ENCODE peak calls at places on chromosome 9, in nine cellular contexts. One of them, this sample, is unnamed.

GRCh38 chr9:2473691-2474090 is 147.9 kb upstream of the VLDLR start:
- DNase-seq in H7: no peak
- DNase-seq in RCC 7860: no peak
- DNase-seq in left cardiac atrium: no peak
- DNase-seq in GM19239: no peak
- DNase-seq in omental fat pad: no peak
- DNase-seq in trophoblast cell: peak
- DNase-seq in activated T-helper 1 cell treated with anti-CD3 and anti-CD28 coated beads, Interleukin-2, amount 50 U/mL, for 16 hours: no peak
- DNase-seq in breast epithelium: no peak
- DNase-seq in this sample: no peak

GRCh38 chr9:105064248-105065118 is 136.5 kb upstream of the ABCA1 start:
- DNase-seq in RCC 7860: peak
- DNase-seq in omental fat pad: peak
- DNase-seq in trophoblast cell: peak
- DNase-seq in breast epithelium: peak
- DNase-seq in H7: peak
- DNase-seq in left cardiac atrium: peak
- DNase-seq in activated T-helper 1 cell treated with anti-CD3 and anti-CD28 coated beads, Interleukin-2, amount 50 U/mL, for 16 hours: no peak
- DNase-seq in GM19239: no peak
- DNase-seq in this sample: peak

GRCh38 chr9:88953401-88954029 is 37.8 kb upstream of the S1PR3 start:
- DNase-seq in omental fat pad: no peak
- DNase-seq in activated T-helper 1 cell treated with anti-CD3 and anti-CD28 coated beads, Interleukin-2, amount 50 U/mL, for 16 hours: no peak
- DNase-seq in left cardiac atrium: no peak
- DNase-seq in trophoblast cell: no peak
- DNase-seq in H7: no peak
- DNase-seq in GM19239: no peak
- DNase-seq in breast epithelium: no peak
- DNase-seq in RCC 7860: no peak
- DNase-seq in this sample: no peak

GRCh38 chr9:105416840-105417239 is 31.0 kb upstream of the FSD1L start:
- DNase-seq in RCC 7860: no peak
- DNase-seq in H7: no peak
- DNase-seq in trophoblast cell: no peak
- DNase-seq in left cardiac atrium: no peak
- DNase-seq in omental fat pad: no peak
- DNase-seq in breast epithelium: no peak
- DNase-seq in activated T-helper 1 cell treated with anti-CD3 and anti-CD28 coated beads, Interleukin-2, amount 50 U/mL, for 16 hours: no peak
- DNase-seq in GM19239: no peak
- DNase-seq in this sample: no peak

GRCh38 chr9:101791938-101792337 is 53.5 kb upstream of the GRIN3A start:
- DNase-seq in GM19239: no peak
- DNase-seq in left cardiac atrium: no peak
- DNase-seq in breast epithelium: no peak
- DNase-seq in omental fat pad: no peak
- DNase-seq in RCC 7860: no peak
- DNase-seq in activated T-helper 1 cell treated with anti-CD3 and anti-CD28 coated beads, Interleukin-2, amount 50 U/mL, for 16 hours: no peak
- DNase-seq in trophoblast cell: no peak
- DNase-seq in H7: peak
- DNase-seq in this sample: no peak

GRCh38 chr9:127955294-127956015 is 17.8 kb upstream of the DPM2 start:
- DNase-seq in H7: peak
- DNase-seq in breast epithelium: peak
- DNase-seq in trophoblast cell: peak
- DNase-seq in omental fat pad: no peak
- DNase-seq in left cardiac atrium: no peak
- DNase-seq in activated T-helper 1 cell treated with anti-CD3 and anti-CD28 coated beads, Interleukin-2, amount 50 U/mL, for 16 hours: peak
- DNase-seq in RCC 7860: peak
- DNase-seq in GM19239: peak
- DNase-seq in this sample: no peak

GRCh38 chr9:137273616-137274320 is 3.8 kb upstream of the TOR4A start:
- DNase-seq in H7: peak
- DNase-seq in breast epithelium: peak
- DNase-seq in GM19239: no peak
- DNase-seq in omental fat pad: no peak
- DNase-seq in activated T-helper 1 cell treated with anti-CD3 and anti-CD28 coated beads, Interleukin-2, amount 50 U/mL, for 16 hours: no peak
- DNase-seq in trophoblast cell: no peak
- DNase-seq in RCC 7860: no peak
- DNase-seq in left cardiac atrium: no peak
- DNase-seq in this sample: no peak

GRCh38 chr9:135923508-135923907 is 16.2 kb upstream of the CAMSAP1 start:
- DNase-seq in breast epithelium: no peak
- DNase-seq in H7: peak
- DNase-seq in activated T-helper 1 cell treated with anti-CD3 and anti-CD28 coated beads, Interleukin-2, amount 50 U/mL, for 16 hours: no peak
- DNase-seq in omental fat pad: no peak
- DNase-seq in RCC 7860: no peak
- DNase-seq in trophoblast cell: no peak
- DNase-seq in GM19239: no peak
- DNase-seq in left cardiac atrium: no peak
- DNase-seq in this sample: no peak

GRCh38 chr9:120032639-120033038 is 547.3 kb downstream of the CDK5RAP2 start:
- DNase-seq in omental fat pad: no peak
- DNase-seq in breast epithelium: no peak
- DNase-seq in RCC 7860: no peak
- DNase-seq in H7: no peak
- DNase-seq in left cardiac atrium: no peak
- DNase-seq in trophoblast cell: no peak
- DNase-seq in activated T-helper 1 cell treated with anti-CD3 and anti-CD28 coated beads, Interleukin-2, amount 50 U/mL, for 16 hours: no peak
- DNase-seq in GM19239: no peak
- DNase-seq in this sample: no peak

GRCh38 chr9:127712851-127713250 is 2.6 kb downstream of the PTRH1 start:
- DNase-seq in trophoblast cell: no peak
- DNase-seq in left cardiac atrium: no peak
- DNase-seq in activated T-helper 1 cell treated with anti-CD3 and anti-CD28 coated beads, Interleukin-2, amount 50 U/mL, for 16 hours: no peak
- DNase-seq in GM19239: no peak
- DNase-seq in breast epithelium: no peak
- DNase-seq in omental fat pad: no peak
- DNase-seq in RCC 7860: no peak
- DNase-seq in H7: no peak
- DNase-seq in this sample: no peak

This sample was measured in kidney epithelial cell.